ENCODE peak calls at places on chromosome 11, in six cellular contexts. U, E, S, Q, A and N are unnamed samples.

GRCh38 chr11:10318527-10318802 is 13.6 kb downstream of the ADM start:
- DNase-seq in S (no peak), A (no peak), E (no peak), U (no peak), Q (no peak), N (no peak)

GRCh38 chr11:129115652-129116585 is 76.2 kb downstream of the ARHGAP32 start:
- DNase-seq in Q (no peak), U (no peak), S (no peak), A (peak; percentile 78), E (no peak), N (no peak)

GRCh38 chr11:69460540-69461257 is 20.8 kb upstream of the LINC01488 start:
- DNase-seq in A (peak; percentile 95), U (no peak), Q (no peak), S (no peak), E (no peak), N (no peak)

GRCh38 chr11:34250732-34251639 is 106.8 kb downstream of the ABTB2 start:
- DNase-seq in Q (no peak), U (no peak), A (peak; percentile 7), S (peak; percentile 28), E (peak; percentile 63), N (no peak)

GRCh38 chr11:63816732-63817131 is 3.5 kb downstream of the SPINDOC start:
- DNase-seq in S (no peak), U (no peak), E (no peak), A (no peak), Q (no peak), N (no peak)

GRCh38 chr11:64924910-64925284 is 408 bp downstream of the PPP2R5B start:
- DNase-seq in E (no peak), U (peak; percentile 23), S (no peak), Q (no peak), A (no peak), N (peak; percentile 69)

GRCh38 chr11:2807801-2808241 is 77.8 kb downstream of the CDKN1C start:
- DNase-seq in S (peak; percentile 9), A (no peak), Q (no peak), U (no peak), E (peak; percentile 4), N (peak; percentile 76)

GRCh38 chr11:115153135-115153534 is 351.1 kb downstream of the CADM1 start:
- DNase-seq in Q (no peak), S (no peak), E (no peak), A (peak; percentile 33), U (no peak), N (no peak)

GRCh38 chr11:104609297-104609696 is 289.0 kb downstream of the CASP12 start:
- DNase-seq in U (peak; percentile 37), E (no peak), A (peak; percentile 75), Q (no peak), S (peak; percentile 25), N (no peak)

GRCh38 chr11:127003260-127003981 is 2.9 kb upstream of the KIRREL3 start:
- DNase-seq in U (peak; percentile 54), E (no peak), S (peak; percentile 83), Q (no peak), A (peak; percentile 58), N (no peak)

GRCh38 chr11:60978546-60979380 is 7.3 kb downstream of the CD6 start:
- DNase-seq in Q (no peak), E (no peak), U (no peak), S (no peak), A (no peak), N (peak; percentile 28)

GRCh38 chr11:110196241-110196754 is 100.1 kb downstream of the RDX start:
- DNase-seq in S (no peak), Q (no peak), A (peak; percentile 87), E (no peak), U (no peak), N (peak; percentile 34)

DNA sequence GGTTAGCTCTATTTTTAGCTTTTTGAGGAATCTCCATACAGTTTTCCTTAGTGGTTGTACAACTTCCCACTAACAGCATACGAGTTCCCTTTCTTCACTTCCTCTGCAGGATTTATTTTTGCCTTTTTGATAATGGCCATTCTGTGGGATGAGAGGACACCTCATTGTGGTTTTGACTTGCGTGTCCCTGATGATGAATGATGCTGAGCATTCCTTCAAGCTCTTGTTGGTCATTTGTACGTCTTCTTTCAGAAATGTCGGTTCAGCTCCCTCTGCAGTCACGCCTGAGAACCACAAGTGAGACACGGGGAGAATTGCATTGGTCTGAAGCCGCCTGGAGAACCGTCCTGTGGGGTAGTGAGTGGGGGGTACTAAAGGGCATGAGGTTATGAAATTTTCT is 2.0 kb upstream of the KRTAP5-10 start:
- DNase-seq in E (no peak), Q (no peak), A (peak; percentile 62), U (no peak), S (peak; percentile 45), N (no peak)
- TF ChIP-seq CTCF in E (no peak), Q (no peak), A (peak; percentile 40), U (peak; percentile 25), S (no peak), N (no peak)

DNA sequence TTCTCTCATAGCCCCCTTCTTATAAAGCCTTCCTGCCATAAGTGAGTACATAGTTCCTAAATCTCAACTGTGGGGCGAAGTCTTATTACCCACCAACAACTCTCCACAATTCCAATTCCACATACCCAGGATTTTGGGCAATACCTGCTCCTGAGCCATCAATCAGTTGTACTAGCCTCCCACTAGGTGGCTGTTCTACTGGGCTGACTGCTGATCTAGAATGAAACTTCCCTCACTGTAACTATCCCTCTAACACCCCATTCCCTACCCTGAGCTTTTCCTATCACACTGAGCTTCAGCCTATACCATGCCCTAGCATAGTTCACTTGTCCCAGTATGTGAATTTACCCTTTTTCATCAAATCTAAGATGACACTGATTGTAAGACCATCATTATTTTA is 52.5 kb downstream of the RRAS2 start:
- DNase-seq in A (no peak), S (no peak), E (no peak), U (no peak), Q (no peak), N (no peak)
- TF ChIP-seq CTCF in A (no peak), S (no peak), E (no peak), U (no peak), Q (no peak), N (no peak)

GRCh38 chr11:20090654-20091374 is 69.5 kb downstream of the DBX1 start:
- DNase-seq in Q (no peak), S (no peak), E (no peak), A (no peak), U (no peak), N (no peak)

GRCh38 chr11:20097319-20098221 is 62.7 kb downstream of the DBX1 start:
- DNase-seq in E (no peak), U (no peak), S (no peak), Q (no peak), A (peak; percentile 93), N (no peak)

GRCh38 chr11:20095189-20095588 is 65.1 kb downstream of the DBX1 start:
- DNase-seq in U (no peak), Q (no peak), E (no peak), S (no peak), A (no peak), N (no peak)

GRCh38 chr11:20089796-20090653 is 70.2 kb downstream of the DBX1 start:
- DNase-seq in Q (no peak), E (no peak), S (no peak), A (peak; percentile 71), U (no peak), N (no peak)

DNA sequence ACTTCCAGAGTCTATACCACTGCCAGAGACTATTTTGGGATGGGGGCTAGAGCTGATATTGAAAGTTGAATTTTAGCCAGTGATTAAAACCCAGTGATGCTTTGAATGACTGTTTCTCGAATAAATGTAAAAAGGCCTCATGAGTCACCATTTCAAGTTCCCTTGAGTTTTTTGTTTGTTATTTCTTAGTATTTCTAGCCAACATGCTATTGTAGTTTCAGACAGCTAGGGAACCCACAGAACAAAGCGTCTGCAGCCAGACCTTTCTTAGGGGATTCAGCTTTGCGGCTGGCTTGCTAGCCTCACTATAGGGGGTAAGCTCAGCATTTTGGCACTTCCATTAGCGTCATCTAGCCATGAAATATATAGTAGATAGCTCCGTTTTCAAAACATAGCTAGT is 66.5 kb downstream of the DBX1 start:
- DNase-seq in U (no peak), Q (no peak), E (no peak), A (peak; percentile 73), S (no peak), N (no peak)
- TF ChIP-seq CTCF in U (no peak), Q (no peak), E (no peak), A (no peak), S (no peak), N (no peak)

GRCh38 chr11:112837162-112837826 is 123.9 kb upstream of the NCAM1 start:
- DNase-seq in S (no peak), U (no peak), A (no peak), Q (no peak), E (no peak), N (no peak)
- TF ChIP-seq CTCF in S (no peak), U (peak; percentile 44), A (no peak), Q (no peak), E (no peak), N (no peak)